ENCODE peak calls at places on chromosomes 16 and 17, in six cellular contexts. E is Calu3; F is CD4-positive, alpha-beta T cell; X is AG04450; W is lung; G is OCI-LY7. D is an unnamed sample.

GRCh38 chr16:23148513-23149266 is 562 bp downstream of the USP31 start:
- DNase-seq in E (peak; percentile 79), F (peak; percentile 60), X (no peak), W (peak; percentile 72), G (peak; percentile 51), D (peak; percentile 57)

GRCh38 chr16:86925067-86925791 is 346.9 kb downstream of the FOXL1 start:
- DNase-seq in E (no peak), F (no peak), X (peak; percentile 78), W (no peak), G (no peak), D (no peak)

GRCh38 chr17:65191805-65192740 is 54.9 kb downstream of the RGS9 start:
- DNase-seq in E (peak; percentile 14), F (no peak), X (no peak), W (no peak), G (no peak), D (no peak)

GRCh38 chr17:2138318-2138717 is 83.4 kb downstream of the HIC1 start:
- DNase-seq in E (no peak), F (no peak), X (no peak), W (no peak), G (peak; percentile 71), D (no peak)

GRCh38 chr17:73292031-73292531 is 19.7 kb downstream of the CDC42EP4 start:
- DNase-seq in E (peak; percentile 58), F (no peak), X (no peak), W (no peak), G (no peak), D (no peak)

GRCh38 chr16:71547168-71547567 is 20.9 kb downstream of the CHST4 start:
- DNase-seq in E (no peak), F (no peak), X (no peak), W (no peak), G (no peak), D (no peak)

GRCh38 chr17:74777884-74778490 is 1.8 kb upstream of the NAT9 start:
- DNase-seq in E (no peak), F (no peak), X (no peak), W (no peak), G (no peak), D (no peak)

GRCh38 chr16:69619514-69619913 is 53.7 kb downstream of the NFAT5 start:
- DNase-seq in E (no peak), F (no peak), X (no peak), W (no peak), G (no peak), D (no peak)

GRCh38 chr17:4180791-4181190 is 37.8 kb downstream of the CYB5D2 start:
- DNase-seq in E (no peak), F (no peak), X (no peak), W (no peak), G (no peak), D (no peak)

GRCh38 chr16:72312862-72313261 is 140.9 kb upstream of the PMFBP1 start:
- DNase-seq in E (no peak), F (no peak), X (no peak), W (no peak), G (no peak), D (no peak)

GRCh38 chr16:1088295-1089170 is 7.5 kb downstream of the C1QTNF8 start:
- DNase-seq in E (no peak), F (no peak), X (no peak), W (no peak), G (no peak), D (no peak)

GRCh38 chr16:1089439-1089821 is 6.6 kb downstream of the C1QTNF8 start:
- DNase-seq in E (no peak), F (no peak), X (no peak), W (no peak), G (no peak), D (no peak)

GRCh38 chr16:1091992-1092552 is 4.0 kb downstream of the C1QTNF8 start:
- DNase-seq in E (no peak), F (no peak), X (no peak), W (no peak), G (no peak), D (no peak)

GRCh38 chr16:1089822-1090619 is 6.0 kb downstream of the C1QTNF8 start:
- DNase-seq in E (peak; percentile 73), F (no peak), X (no peak), W (no peak), G (no peak), D (no peak)

GRCh38 chr16:1090620-1091587 is 5.1 kb downstream of the C1QTNF8 start:
- DNase-seq in E (no peak), F (no peak), X (no peak), W (no peak), G (no peak), D (no peak)
- TF ChIP-seq CTCF in E (no peak), F (no peak), X (no peak), W (no peak), G (no peak), D (no peak)

GRCh38 chr16:50747206-50747956 is 5.5 kb downstream of the CYLD start:
- DNase-seq in E (no peak), F (no peak), X (no peak), W (no peak), G (peak; percentile 36), D (no peak)
- TF ChIP-seq CTCF in E (peak; percentile 29), F (peak; percentile 72), X (peak; percentile 26), W (peak; percentile 48), G (peak; percentile 74), D (no peak)

GRCh38 chr17:17930674-17931073 is 41.5 kb downstream of the TOM1L2 start:
- DNase-seq in E (no peak), F (no peak), X (no peak), W (no peak), G (no peak), D (no peak)
- TF ChIP-seq CTCF in E (no peak), F (no peak), X (no peak), W (no peak), G (no peak), D (no peak)

GRCh38 chr17:66841328-66841727 is 6.4 kb downstream of the CACNG5 start:
- DNase-seq in E (peak; percentile 14), F (no peak), X (no peak), W (no peak), G (no peak), D (no peak)
- TF ChIP-seq CTCF in E (no peak), F (no peak), X (no peak), W (no peak), G (peak; percentile 13), D (no peak)

GRCh38 chr17:41679740-41680425 is 8.8 kb upstream of the EIF1 start:
- DNase-seq in E (no peak), F (no peak), X (no peak), W (no peak), G (no peak), D (no peak)

GRCh38 chr17:41678411-41678906 is 10.2 kb upstream of the EIF1 start:
- DNase-seq in E (peak; percentile 75), F (no peak), X (no peak), W (peak; percentile 61), G (no peak), D (no peak)

GRCh38 chr17:41680426-41681040 is 8.2 kb upstream of the EIF1 start:
- DNase-seq in E (no peak), F (no peak), X (no peak), W (no peak), G (no peak), D (no peak)

GRCh38 chr17:41681776-41682175 is 6.9 kb upstream of the EIF1 start:
- DNase-seq in E (no peak), F (no peak), X (no peak), W (no peak), G (no peak), D (no peak)

GRCh38 chr17:41678907-41679739 is 9.6 kb upstream of the EIF1 start:
- DNase-seq in E (peak; percentile 80), F (no peak), X (no peak), W (peak; percentile 65), G (peak; percentile 49), D (no peak)
- TF ChIP-seq CTCF in E (peak; percentile 14), F (peak; percentile 28), X (no peak), W (peak; percentile 30), G (peak; percentile 52), D (no peak)

GRCh38 chr16:64656471-64656870 is 465.4 kb downstream of the CDH11 start:
- DNase-seq in E (no peak), F (no peak), X (no peak), W (no peak), G (no peak), D (no peak)
- TF ChIP-seq CTCF in E (no peak), F (no peak), X (no peak), W (no peak), G (no peak), D (no peak)

GRCh38 chr17:15261818-15262290 is 3.3 kb downstream of the PMP22 start:
- DNase-seq in E (no peak), F (no peak), X (no peak), W (no peak), G (no peak), D (no peak)
- TF ChIP-seq CTCF in E (no peak), F (no peak), X (no peak), W (no peak), G (no peak), D (no peak)

D was measured in activated B cell treated with CpG ODN at 0.5 μM for 24 hours.